ENCODE peak calls at places on chromosome 17, in ten cellular contexts. N is breast epithelium, G is esophagus muscularis mucosa, H is transverse colon, F is sigmoid colon, X is stomach, D is H1, T is upper lobe of left lung, E is SK-N-SH, W is suprapubic skin. Q is an unnamed sample.

GRCh38 chr17:56475121-56475520 is 118.4 kb upstream of the NOG start:
- DNase-seq in G (no peak), W (no peak), T (no peak), D (no peak), E (no peak), F (no peak), H (no peak), N (no peak), X (no peak), Q (no peak)

GRCh38 chr17:19302791-19303233 is 59.7 kb downstream of the B9D1 start:
- DNase-seq in N (no peak), X (no peak), W (no peak), F (peak), G (no peak), T (no peak), H (no peak), D (no peak), E (no peak), Q (no peak)

GRCh38 chr17:80605326-80606066 is 60.9 kb downstream of the RPTOR start:
- DNase-seq in W (no peak), D (no peak), E (no peak), G (no peak), N (no peak), F (no peak), H (no peak), T (no peak), X (no peak), Q (no peak)

GRCh38 chr17:18323007-18323406 is 7.9 kb downstream of the SMCR8 start:
- DNase-seq in T (no peak), W (no peak), F (peak), N (no peak), G (no peak), E (no peak), H (no peak), X (no peak), D (no peak), Q (no peak)

GRCh38 chr17:66129759-66130158 is 62.2 kb downstream of the CEP112 start:
- DNase-seq in G (no peak), E (no peak), T (no peak), X (no peak), N (no peak), H (no peak), F (no peak), W (no peak), D (no peak), Q (no peak)

GRCh38 chr17:70268383-70268782 is 99.1 kb downstream of the KCNJ2 start:
- DNase-seq in G (no peak), H (no peak), D (no peak), F (no peak), N (no peak), X (no peak), W (no peak), T (no peak), E (no peak), Q (no peak)

GRCh38 chr17:8109669-8110455 is 8.5 kb downstream of the ALOXE3 start:
- DNase-seq in F (no peak), W (no peak), E (peak), H (peak), T (peak), D (peak), X (peak), N (peak), G (no peak), Q (peak)

GRCh38 chr17:82435601-82436583 is 14.7 kb downstream of the CYBC1 start:
- DNase-seq in W (no peak), D (no peak), X (no peak), G (no peak), E (no peak), N (no peak), F (no peak), T (no peak), H (no peak), Q (no peak)

GRCh38 chr17:39606434-39607056 is 1.2 kb downstream of the NEUROD2 start:
- DNase-seq in W (peak), G (no peak), H (no peak), F (no peak), E (no peak), D (peak), X (no peak), T (no peak), N (no peak), Q (no peak)

GRCh38 chr17:81058263-81058871 is 23.4 kb downstream of the BAIAP2 start:
- DNase-seq in N (no peak), G (no peak), X (no peak), W (no peak), E (no peak), D (no peak), T (no peak), F (no peak), H (no peak), Q (no peak)

GRCh38 chr17:49521088-49521450 is 26.0 kb downstream of the NGFR start:
- DNase-seq in T (no peak), H (no peak), N (no peak), W (peak), X (no peak), D (no peak), E (peak), F (no peak), G (no peak), Q (no peak)

GRCh38 chr17:16283705-16284104 is 66.7 kb downstream of the PIGL start:
- DNase-seq in W (no peak), T (no peak), F (no peak), D (no peak), X (no peak), H (no peak), N (no peak), G (no peak), E (no peak), Q (no peak)

GRCh38 chr17:78899361-78900260 is 3.4 kb downstream of the CEP295NL start:
- DNase-seq in W (peak), T (peak), N (no peak), H (no peak), D (peak), X (no peak), G (no peak), F (no peak), E (peak), Q (no peak)

GRCh38 chr17:732788-733720 is 658 bp downstream of the TLCD3A start:
- DNase-seq in G (no peak), N (no peak), W (peak), X (peak), F (peak), D (peak), H (peak), T (peak), E (peak), Q (peak)

GRCh38 chr17:76513306-76513692 is 12.1 kb upstream of the RHBDF2 start:
- DNase-seq in D (no peak), N (no peak), E (no peak), T (no peak), H (no peak), W (no peak), G (no peak), X (no peak), F (no peak), Q (no peak)

GRCh38 chr17:7296189-7296861 is 1.9 kb upstream of the YBX2 start:
- DNase-seq in X (peak), F (peak), W (peak), G (peak), E (peak), N (peak), D (peak), H (peak), T (peak), Q (peak)

GRCh38 chr17:16512011-16512410 is 20.0 kb upstream of the LRRC75A start:
- DNase-seq in X (no peak), D (no peak), F (no peak), G (no peak), W (no peak), H (no peak), E (no peak), T (no peak), N (no peak), Q (no peak)

GRCh38 chr17:69609495-69610315 is 195.2 kb downstream of the MAP2K6 start:
- DNase-seq in N (no peak), D (no peak), G (no peak), X (no peak), H (no peak), F (no peak), E (no peak), T (no peak), W (no peak), Q (no peak)

GRCh38 chr17:31829649-31830048 is 29.4 kb downstream of the COPRS start:
- DNase-seq in W (no peak), E (no peak), X (no peak), G (no peak), F (no peak), D (no peak), T (no peak), N (no peak), H (no peak), Q (no peak)

GRCh38 chr17:14061666-14062560 is 7.4 kb upstream of the COX10 start:
- DNase-seq in N (no peak), F (no peak), X (no peak), E (no peak), T (peak), D (no peak), H (no peak), W (no peak), G (no peak), Q (peak)

GRCh38 chr17:55152236-55152635 is 112.5 kb upstream of the HLF start:
- DNase-seq in E (no peak), H (no peak), G (no peak), N (no peak), D (no peak), W (no peak), T (no peak), X (no peak), F (no peak), Q (no peak)

GRCh38 chr17:21106316-21106715 is 20.4 kb upstream of the DHRS7B start:
- DNase-seq in F (no peak), N (no peak), G (no peak), D (no peak), T (no peak), E (no peak), X (no peak), W (no peak), H (no peak), Q (no peak)

GRCh38 chr17:63853260-63853659 is 10.8 kb upstream of the SMARCD2 start:
- DNase-seq in H (no peak), F (no peak), E (no peak), G (no peak), W (no peak), N (no peak), T (no peak), X (no peak), D (no peak), Q (no peak)

GRCh38 chr17:17176341-17176740 is 29.8 kb downstream of the PLD6 start:
- DNase-seq in G (no peak), X (no peak), H (no peak), F (no peak), N (no peak), W (no peak), D (no peak), T (no peak), E (no peak), Q (no peak)

GRCh38 chr17:21313320-21313719 is 28.8 kb downstream of the MAP2K3 start:
- DNase-seq in G (no peak), N (no peak), E (no peak), D (no peak), H (no peak), X (no peak), F (peak), W (peak), T (peak), Q (no peak)

GRCh38 chr17:77886387-77886728 is 72.1 kb upstream of the TNRC6C start:
- DNase-seq in G (no peak), D (no peak), W (no peak), N (no peak), T (peak), E (no peak), H (no peak), X (peak), F (no peak), Q (no peak)

GRCh38 chr17:20278805-20279204 is 188.5 kb downstream of the LGALS9B start:
- DNase-seq in H (no peak), T (no peak), F (no peak), N (no peak), E (no peak), D (no peak), W (no peak), G (no peak), X (no peak), Q (no peak)

GRCh38 chr17:83046759-83047478 is 32.5 kb upstream of the METRNL start:
- DNase-seq in X (no peak), N (no peak), D (peak), G (no peak), F (peak), E (no peak), W (no peak), H (no peak), T (no peak), Q (no peak)

GRCh38 chr17:36008998-36009665 is 7.8 kb upstream of the CCL15 start:
- DNase-seq in W (no peak), N (no peak), E (peak), G (no peak), D (peak), H (no peak), F (no peak), X (no peak), T (no peak), Q (no peak)

GRCh38 chr17:83121921-83122820 is 42.8 kb downstream of the METRNL start:
- DNase-seq in X (no peak), E (no peak), T (peak), D (no peak), W (peak), N (no peak), H (no peak), F (no peak), G (no peak), Q (no peak)

GRCh38 chr17:65994679-65995078 is 197.3 kb downstream of the CEP112 start:
- DNase-seq in H (no peak), D (no peak), T (no peak), E (no peak), G (no peak), F (no peak), N (no peak), W (no peak), X (no peak), Q (no peak)

GRCh38 chr17:57991537-57991936 is 3.5 kb upstream of the VEZF1 start:
- DNase-seq in E (no peak), G (no peak), D (no peak), F (no peak), H (no peak), N (no peak), T (no peak), W (no peak), X (no peak), Q (no peak)
- TF ChIP-seq POLR2AphosphoS5 in E (no peak), G (no peak), D (no peak), F (no peak), H (no peak), N (no peak), T (no peak), W (no peak), X (no peak), Q (no peak)

DNA sequence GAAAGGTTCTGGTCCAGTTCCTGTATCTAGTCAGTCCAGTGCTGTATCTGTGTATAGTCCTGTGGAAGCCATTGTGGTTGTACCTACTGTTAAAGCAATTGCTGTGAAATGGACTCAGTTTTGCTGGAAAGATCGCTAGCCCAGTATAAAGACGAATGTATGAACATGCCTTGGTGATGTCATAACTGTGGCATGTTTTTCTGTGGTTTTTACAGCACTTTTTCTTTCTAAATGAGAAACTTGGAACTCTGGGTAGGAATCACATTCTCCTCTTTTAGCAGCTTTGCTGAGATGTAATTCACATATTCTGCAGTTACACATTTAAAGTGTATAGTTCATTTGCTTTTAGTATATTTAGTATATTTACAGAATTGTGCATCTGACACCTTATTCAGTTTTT is 58.1 kb downstream of the MAP2K4 start:
- DNase-seq in W (no peak), T (no peak), F (no peak), H (no peak), E (no peak), G (no peak), D (no peak), N (no peak), X (no peak), Q (no peak)
- H3K27ac ChIP-seq in W (no peak), T (no peak), F (no peak), H (no peak), E (no peak), G (no peak), D (no peak), N (no peak), X (no peak), Q (no peak)

DNA sequence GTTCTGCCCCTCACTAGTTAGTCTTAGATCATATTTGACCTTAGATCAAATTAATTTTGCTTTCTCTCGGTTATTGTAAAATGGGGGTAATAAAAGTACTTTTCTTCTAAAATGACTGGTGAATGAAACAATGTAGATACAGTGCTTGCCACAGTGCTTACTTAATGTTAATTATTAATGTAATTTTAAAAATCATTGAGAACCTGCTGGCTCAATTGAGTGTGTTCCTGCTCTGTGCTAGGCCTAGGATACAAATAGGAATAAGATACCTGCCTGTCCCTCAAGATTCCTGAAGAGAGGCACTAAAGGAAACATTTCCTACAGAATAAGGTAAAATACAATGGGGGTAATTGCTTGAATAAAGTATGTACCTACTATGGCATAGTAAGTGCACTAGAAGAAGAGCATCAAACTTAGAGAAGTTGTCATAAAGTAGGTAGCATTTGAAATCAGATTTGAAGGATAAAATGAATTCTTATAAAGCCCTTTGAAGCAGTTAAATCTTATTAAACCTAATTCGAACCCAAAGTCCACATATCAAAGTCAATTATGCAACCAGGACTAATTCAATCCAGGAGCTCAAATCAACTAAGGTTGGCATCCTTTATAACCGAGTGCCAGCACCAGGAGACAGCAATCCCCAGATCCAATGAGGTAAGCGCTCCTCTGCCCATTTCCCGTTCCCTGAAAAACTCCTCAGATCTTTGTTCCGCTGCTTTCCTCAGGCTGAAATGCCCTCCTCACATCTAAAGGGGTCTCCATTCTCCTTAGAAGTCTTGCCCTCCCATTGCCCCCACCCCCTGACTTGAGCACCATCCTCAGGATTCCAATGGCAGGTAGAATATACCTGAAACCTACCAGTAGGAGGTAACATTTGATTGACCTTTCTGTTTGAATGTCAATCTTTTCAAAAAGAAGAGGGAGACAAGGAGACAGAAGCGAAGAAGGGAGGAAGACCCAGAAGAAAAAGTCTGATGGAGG is 2.4 kb upstream of the MED13 start:
- DNase-seq in D (no peak), G (peak), F (no peak), E (no peak), T (no peak), X (no peak), H (no peak), W (no peak), N (no peak), Q (no peak)
- TF ChIP-seq CTCF in D (no peak), G (no peak), F (no peak), E (no peak), T (no peak), X (no peak), H (no peak), W (no peak), N (no peak), Q (no peak)

GRCh38 chr17:51260960-51261958 is 913 bp downstream of the UTP18 start:
- DNase-seq in E (peak), X (peak), G (peak), T (peak), W (peak), H (peak), F (peak), N (peak), D (peak), Q (peak)
- TF ChIP-seq POLR2AphosphoS5 in E (no peak), X (no peak), G (no peak), T (no peak), W (no peak), H (no peak), F (no peak), N (no peak), D (peak), Q (no peak)

DNA sequence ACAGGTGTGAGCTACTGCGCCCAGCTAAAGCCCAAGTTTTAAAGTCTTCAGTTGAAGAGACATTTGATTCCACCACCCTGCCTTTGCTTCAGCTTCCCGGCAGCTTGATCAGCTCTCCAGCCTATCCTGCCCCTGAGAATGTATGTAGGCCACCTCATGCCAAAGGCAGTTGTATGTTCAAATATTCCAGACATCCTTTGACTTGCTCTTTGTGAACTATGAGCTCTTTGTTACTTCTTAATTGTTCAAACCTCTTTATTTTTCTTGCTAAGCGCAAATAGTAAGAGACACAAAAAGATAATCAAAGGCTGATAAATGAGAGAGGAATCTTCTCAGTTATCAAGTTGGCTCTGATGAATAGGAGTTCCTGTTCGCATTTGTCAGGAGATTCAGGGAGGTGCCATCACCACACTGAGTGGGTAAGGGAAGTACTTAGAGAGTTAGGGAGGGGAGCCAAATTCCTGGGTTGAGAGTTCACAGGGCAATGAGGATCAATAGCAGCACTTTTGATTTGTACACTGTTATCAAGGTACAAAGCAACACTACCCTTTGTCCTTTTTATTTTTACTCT is 32.0 kb upstream of the SUPT4H1 start:
- DNase-seq in H (no peak), G (no peak), F (no peak), D (peak), N (no peak), W (no peak), X (no peak), T (no peak), E (no peak), Q (no peak)
- H3K27ac ChIP-seq in H (peak), G (no peak), F (no peak), D (no peak), N (no peak), W (no peak), X (no peak), T (no peak), E (no peak), Q (no peak)

GRCh38 chr17:43170766-43171681 is at the start of gene NBR1:
- DNase-seq in G (peak), F (peak), T (peak), H (peak), D (peak), X (peak), W (peak), E (peak), N (peak), Q (peak)
- TF ChIP-seq CTCF in G (no peak), F (no peak), T (no peak), H (no peak), D (peak), X (no peak), W (no peak), E (no peak), N (no peak), Q (no peak)

Q was measured in prostate gland.